ENCODE peak calls at places on chromosomes 7 and 10, in nine cellular contexts. H, Z, L, U, Y, K, B, I and C are unnamed samples.

GRCh38 chr10:74187237-74187636 is 36.2 kb downstream of the ADK start:
- DNase-seq in H (no peak), Z (no peak), L (no peak), U (no peak), Y (no peak), K (no peak), B (no peak), I (no peak), C (no peak)

GRCh38 chr7:27883726-27884125 is 143.8 kb downstream of the TAX1BP1 start:
- DNase-seq in H (no peak), Z (no peak), L (peak; percentile 39), U (no peak), Y (no peak), K (no peak), B (no peak), I (no peak), C (peak; percentile 24)

GRCh38 chr10:124693801-124694416 is 50.3 kb downstream of the FAM53B start:
- DNase-seq in H (no peak), Z (no peak), L (peak; percentile 62), U (no peak), Y (no peak), K (no peak), B (no peak), I (no peak), C (no peak)

GRCh38 chr10:2798340-2798739 is 269.0 kb upstream of the PFKP start:
- DNase-seq in H (no peak), Z (no peak), L (no peak), U (no peak), Y (no peak), K (peak; percentile 33), B (no peak), I (no peak), C (no peak)

GRCh38 chr7:106283831-106284515 is 810 bp downstream of the NAMPT start:
- DNase-seq in H (no peak), Z (peak; percentile 24), L (peak; percentile 44), U (peak; percentile 12), Y (peak; percentile 27), K (peak; percentile 26), B (peak; percentile 33), I (no peak), C (peak; percentile 47)

GRCh38 chr7:36130236-36130945 is 22.7 kb upstream of the EEPD1 start:
- DNase-seq in H (no peak), Z (no peak), L (no peak), U (no peak), Y (no peak), K (no peak), B (no peak), I (no peak), C (no peak)

GRCh38 chr10:94315975-94316464 is 46.7 kb downstream of the NOC3L start:
- DNase-seq in H (no peak), Z (no peak), L (peak; percentile 76), U (no peak), Y (no peak), K (no peak), B (no peak), I (no peak), C (peak; percentile 87)

GRCh38 chr7:124879771-124880170 is 49.9 kb downstream of the POT1 start:
- DNase-seq in H (no peak), Z (no peak), L (no peak), U (no peak), Y (no peak), K (no peak), B (no peak), I (no peak), C (no peak)

GRCh38 chr10:113239569-113239968 is 289.5 kb downstream of the TCF7L2 start:
- DNase-seq in H (no peak), Z (no peak), L (no peak), U (no peak), Y (no peak), K (no peak), B (no peak), I (no peak), C (no peak)

GRCh38 chr10:127906548-127907377 is at the start of gene PTPRE:
- DNase-seq in H (peak; percentile 96), Z (peak; percentile 60), L (peak; percentile 40), U (peak; percentile 19), Y (peak; percentile 64), K (no peak), B (peak; percentile 37), I (no peak), C (peak; percentile 51)

GRCh38 chr7:45162943-45163691 is 5.5 kb downstream of the RAMP3 start:
- DNase-seq in H (no peak), Z (no peak), L (no peak), U (no peak), Y (no peak), K (no peak), B (no peak), I (no peak), C (no peak)

GRCh38 chr7:7843240-7843639 is 124.8 kb upstream of the RPA3 start:
- DNase-seq in H (no peak), Z (no peak), L (no peak), U (no peak), Y (no peak), K (no peak), B (no peak), I (no peak), C (no peak)

GRCh38 chr10:101655581-101655980 is 39.4 kb downstream of the FBXW4 start:
- DNase-seq in H (no peak), Z (no peak), L (no peak), U (no peak), Y (no peak), K (no peak), B (no peak), I (no peak), C (peak; percentile 27)